ENCODE peak calls at places on chromosomes 2 and 18, in four cellular contexts. E is HepG2, V is HEK293T, P is GM12878. G is an unnamed sample.

GRCh38 chr2:172270278-172271079 is 156.9 kb upstream of the ITGA6 start:
- DNase-seq in E (peak), V (no peak), P (no peak), G (no peak)

GRCh38 chr2:241218131-241219029 is 29.9 kb downstream of the ANO7 start:
- DNase-seq in E (peak), V (peak), P (peak), G (peak)

GRCh38 chr2:10359731-10360329 is 57.1 kb downstream of the HPCAL1 start:
- DNase-seq in E (no peak), V (no peak), P (no peak), G (no peak)

GRCh38 chr18:4068552-4069158 is 386.5 kb downstream of the DLGAP1 start:
- DNase-seq in E (peak), V (peak), P (peak), G (peak)

GRCh38 chr18:47772374-47773248 is 157.8 kb downstream of the SMAD2 start:
- DNase-seq in E (peak), V (peak), P (no peak), G (peak)

GRCh38 chr18:3903341-3903740 is 453.4 kb downstream of the TGIF1 start:
- DNase-seq in E (no peak), V (no peak), P (no peak), G (no peak)

GRCh38 chr2:55152475-55153422 is 79.3 kb downstream of the CLHC1 start:
- DNase-seq in E (no peak), V (no peak), P (no peak), G (no peak)

GRCh38 chr2:120650022-120650644 is 85.5 kb upstream of the GLI2 start:
- DNase-seq in E (no peak), V (no peak), P (no peak), G (no peak)

GRCh38 chr2:202171246-202171833 is 67.1 kb downstream of the SUMO1 start:
- DNase-seq in E (no peak), V (no peak), P (no peak), G (no peak)

GRCh38 chr2:156065912-156066311 is 266.6 kb downstream of the NR4A2 start:
- DNase-seq in E (peak), V (peak), P (no peak), G (peak)

GRCh38 chr2:189982777-189983394 is 79.6 kb downstream of the MSTN start:
- DNase-seq in E (peak), V (peak), P (no peak), G (peak)

GRCh38 chr18:48547456-48548403 is 8.9 kb downstream of the CTIF start:
- DNase-seq in E (no peak), V (peak), P (no peak), G (peak)

GRCh38 chr2:192544371-192544955 is 349.7 kb upstream of the TMEFF2 start:
- DNase-seq in E (no peak), V (no peak), P (no peak), G (no peak)

GRCh38 chr2:186422226-186422625 is 63.8 kb upstream of the ZC3H15 start:
- DNase-seq in E (no peak), V (no peak), P (no peak), G (no peak)

GRCh38 chr2:191064590-191064989 is 50.6 kb upstream of the STAT1 start:
- DNase-seq in E (no peak), V (no peak), P (no peak), G (no peak)

GRCh38 chr18:70454705-70455322 is 166.0 kb downstream of the SOCS6 start:
- DNase-seq in E (peak), V (peak), P (no peak), G (peak)

GRCh38 chr2:45964226-45964841 is 312.9 kb downstream of the PRKCE start:
- DNase-seq in E (peak), V (no peak), P (no peak), G (no peak)

GRCh38 chr2:226738191-226738820 is 61.3 kb downstream of the IRS1 start:
- DNase-seq in E (peak), V (no peak), P (no peak), G (no peak)

GRCh38 chr2:66683599-66683998 is 248.7 kb downstream of the MEIS1 start:
- DNase-seq in E (no peak), V (no peak), P (no peak), G (no peak)

GRCh38 chr2:42327125-42327524 is 33.9 kb downstream of the COX7A2L start:
- DNase-seq in E (peak), V (no peak), P (no peak), G (no peak)

GRCh38 chr2:231717281-231718180 is 9.2 kb downstream of the PTMA start:
- DNase-seq in E (peak), V (peak), P (peak), G (peak)

GRCh38 chr2:201883559-201883958 is 77.2 kb downstream of the CDK15 start:
- DNase-seq in E (no peak), V (no peak), P (no peak), G (no peak)

GRCh38 chr18:5413447-5413846 is 117.9 kb upstream of the ZBTB14 start:
- DNase-seq in E (no peak), V (no peak), P (no peak), G (no peak)

GRCh38 chr2:201267278-201268030 is 7.1 kb downstream of the CASP8 start:
- DNase-seq in E (no peak), V (no peak), P (no peak), G (no peak)

GRCh38 chr2:231611273-231612198 is 18.9 kb downstream of the TEX44 start:
- DNase-seq in E (peak), V (no peak), P (no peak), G (peak)

GRCh38 chr2:120013569-120014223 is 819 bp downstream of the EPB41L5 start:
- DNase-seq in E (no peak), V (no peak), P (no peak), G (no peak)

GRCh38 chr2:24785704-24786321 is 7.4 kb downstream of the PTRHD1 start:
- DNase-seq in E (no peak), V (no peak), P (peak), G (no peak)

GRCh38 chr2:39571197-39571731 is 94.5 kb upstream of the TMEM178A start:
- DNase-seq in E (peak), V (no peak), P (no peak), G (no peak)

GRCh38 chr18:36814994-36815393 is 13.8 kb downstream of the TPGS2 start:
- DNase-seq in E (no peak), V (peak), P (no peak), G (peak)

GRCh38 chr2:54767921-54768320 is 44.5 kb downstream of the EML6 start:
- DNase-seq in E (no peak), V (no peak), P (no peak), G (no peak)

GRCh38 chr18:76654536-76654935 is 159.5 kb upstream of the ZNF516 start:
- DNase-seq in E (no peak), V (no peak), P (no peak), G (no peak)

GRCh38 chr2:71897145-71897495 is 250.5 kb downstream of the CYP26B1 start:
- DNase-seq in E (no peak), V (peak), P (no peak), G (no peak)

GRCh38 chr2:120716641-120717585 is 18.8 kb upstream of the GLI2 start:
- DNase-seq in E (no peak), V (no peak), P (no peak), G (no peak)

GRCh38 chr2:191234456-191234855 is 10.7 kb upstream of the MYO1B start:
- DNase-seq in E (no peak), V (no peak), P (no peak), G (no peak)

GRCh38 chr18:63736856-63737255 is 34.1 kb downstream of the SERPINB11 start:
- DNase-seq in E (no peak), V (no peak), P (no peak), G (no peak)
- TF ChIP-seq TARDBP in E (no peak), V (no peak), P (no peak), G (no peak)

GRCh38 chr2:228613133-228613532 is 431.6 kb upstream of the SPHKAP start:
- DNase-seq in E (no peak), V (no peak), P (peak), G (no peak)
- TF ChIP-seq TARDBP in E (no peak), V (no peak), P (no peak), G (no peak)

GRCh38 chr2:68771211-68771721 is 36.7 kb downstream of the ARHGAP25 start:
- DNase-seq in E (no peak), V (peak), P (no peak), G (no peak)

GRCh38 chr2:68775272-68775847 is 40.7 kb downstream of the ARHGAP25 start:
- DNase-seq in E (no peak), V (peak), P (no peak), G (no peak)

GRCh38 chr2:68772109-68772508 is 37.5 kb downstream of the ARHGAP25 start:
- DNase-seq in E (no peak), V (no peak), P (no peak), G (no peak)

GRCh38 chr2:68776124-68776523 is 41.5 kb downstream of the ARHGAP25 start:
- DNase-seq in E (no peak), V (no peak), P (no peak), G (no peak)

DNA sequence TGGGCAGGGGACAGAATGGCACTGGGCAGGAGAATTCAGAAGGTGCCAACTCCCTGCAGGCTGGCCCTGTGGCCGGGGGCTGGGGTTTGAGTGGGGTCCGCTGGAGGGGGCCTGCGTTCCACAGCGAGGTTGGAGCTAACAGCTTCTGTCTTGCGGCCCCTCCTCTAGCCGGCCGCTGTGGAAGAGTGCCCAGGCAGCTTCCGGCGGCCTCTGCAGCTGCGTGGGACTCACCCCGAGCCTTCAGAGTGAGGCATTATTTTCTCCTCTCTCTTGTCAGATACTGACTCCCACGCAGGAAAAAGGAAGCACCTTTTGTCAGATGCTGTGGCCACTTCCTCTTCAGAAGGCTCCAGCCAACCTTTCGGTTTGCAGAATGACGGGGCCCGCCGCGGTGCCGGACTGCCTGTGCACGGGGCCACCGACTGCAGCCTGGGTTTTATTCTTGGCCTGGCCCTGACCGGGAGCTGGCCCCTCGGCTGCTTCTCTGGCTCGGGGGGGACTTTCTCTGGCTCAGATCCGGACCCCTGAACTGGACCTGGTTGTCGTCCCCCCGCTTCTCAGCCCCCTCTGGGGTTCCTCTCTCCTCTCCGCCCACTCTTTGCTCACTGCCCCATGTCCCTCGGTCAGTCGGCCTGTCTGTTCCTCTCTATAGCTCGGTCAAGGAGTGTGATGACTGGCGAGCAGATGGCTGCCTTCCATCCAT is 40.1 kb downstream of the ARHGAP25 start:
- DNase-seq in E (no peak), V (no peak), P (peak), G (peak)
- TF ChIP-seq TARDBP in E (no peak), V (no peak), P (no peak), G (no peak)

GRCh38 chr2:26457695-26458364 is 20.1 kb downstream of the OTOF start:
- DNase-seq in E (no peak), V (no peak), P (no peak), G (no peak)

GRCh38 chr2:26455801-26456700 is 21.9 kb downstream of the OTOF start:
- DNase-seq in E (no peak), V (no peak), P (no peak), G (no peak)

GRCh38 chr2:26456701-26457224 is 21.2 kb downstream of the OTOF start:
- DNase-seq in E (peak), V (no peak), P (no peak), G (no peak)

GRCh38 chr2:26458365-26459042 is 19.4 kb downstream of the OTOF start:
- DNase-seq in E (no peak), V (no peak), P (no peak), G (no peak)

DNA sequence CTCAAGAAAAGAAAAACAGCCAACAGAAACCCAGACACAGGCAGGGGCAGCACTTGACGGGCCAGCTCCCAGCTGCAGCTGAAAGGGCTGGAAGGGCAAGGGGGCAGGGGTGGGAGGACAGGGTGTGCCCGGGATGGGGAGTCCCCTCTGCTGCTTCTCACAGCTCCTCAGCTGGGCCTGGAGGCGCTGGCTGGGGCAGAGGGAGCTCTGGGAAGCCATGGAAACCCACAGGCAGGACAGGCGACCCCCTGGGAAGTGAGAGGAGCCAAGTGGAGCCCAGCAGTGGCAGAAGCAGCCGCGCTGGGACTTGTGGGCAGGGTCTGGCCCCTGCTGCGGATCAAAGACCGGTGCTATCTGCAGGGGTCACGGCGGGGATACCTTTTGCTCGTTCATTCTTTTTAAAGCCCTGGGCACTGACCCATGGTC is 20.7 kb downstream of the OTOF start:
- DNase-seq in E (no peak), V (no peak), P (no peak), G (no peak)
- TF ChIP-seq TARDBP in E (no peak), V (no peak), P (no peak), G (no peak)

GRCh38 chr2:237744270-237744612 is 54.3 kb upstream of the RBM44 start:
- DNase-seq in E (no peak), V (no peak), P (no peak), G (no peak)

GRCh38 chr2:237742614-237743013 is 56.0 kb upstream of the RBM44 start:
- DNase-seq in E (no peak), V (no peak), P (no peak), G (no peak)

GRCh38 chr2:237743024-237743423 is 55.6 kb upstream of the RBM44 start:
- DNase-seq in E (no peak), V (no peak), P (no peak), G (no peak)

GRCh38 chr2:237744613-237745249 is 53.8 kb upstream of the RBM44 start:
- DNase-seq in E (peak), V (peak), P (no peak), G (peak)

DNA sequence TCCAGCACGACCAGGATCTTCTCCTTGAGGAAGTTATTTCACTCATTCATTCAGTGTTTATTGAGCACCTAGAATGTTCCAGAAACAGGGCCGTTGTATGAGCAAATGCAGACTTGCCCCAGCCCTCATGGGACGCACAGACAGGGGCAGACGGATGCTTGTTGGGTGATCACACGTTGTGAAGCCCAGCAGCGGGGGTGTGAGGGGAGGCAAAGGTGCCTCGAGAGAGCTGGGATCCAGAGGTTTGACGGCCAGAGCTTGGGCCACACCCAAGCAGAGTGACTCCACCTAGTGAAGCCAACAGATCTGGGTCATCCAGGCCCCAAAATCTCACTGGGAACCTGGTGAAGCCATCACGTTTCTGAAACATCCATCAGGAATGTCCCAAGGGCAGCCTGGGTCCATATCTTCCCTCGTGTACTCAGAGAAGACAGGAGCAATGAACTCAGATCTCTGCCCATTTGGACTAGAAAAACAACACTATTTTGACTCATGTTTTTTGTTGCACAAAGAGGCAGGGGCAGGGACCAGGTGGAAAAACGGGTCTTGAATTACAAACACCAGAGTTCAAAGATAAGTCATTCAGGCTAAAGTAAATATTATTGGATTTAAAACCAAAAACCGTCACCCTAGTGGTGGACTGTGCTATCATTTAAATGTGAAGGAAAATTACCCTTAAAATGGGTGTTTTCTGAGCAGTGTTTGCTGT is 54.9 kb upstream of the RBM44 start:
- DNase-seq in E (peak), V (no peak), P (no peak), G (no peak)
- TF ChIP-seq TARDBP in E (peak), V (no peak), P (no peak), G (no peak)

DNA sequence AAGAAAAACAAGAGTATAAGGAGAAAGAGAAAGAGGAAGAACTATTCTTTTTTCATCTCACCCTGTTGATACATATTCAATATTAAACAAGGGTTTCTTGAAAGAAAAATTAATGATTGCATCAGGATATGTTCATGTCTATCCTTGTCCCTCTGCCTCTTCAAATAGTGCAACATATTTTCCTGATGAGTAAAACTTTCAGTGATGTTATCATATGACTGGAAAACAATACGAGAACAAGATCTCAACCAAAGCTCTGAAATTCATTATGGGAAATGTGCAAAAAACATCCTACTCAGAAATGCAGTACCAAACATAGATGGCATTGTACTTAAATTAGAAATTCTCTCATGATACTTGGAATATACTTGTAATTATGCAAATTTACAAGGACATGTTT is 149.0 kb upstream of the GULP1 start:
- DNase-seq in E (no peak), V (no peak), P (no peak), G (no peak)
- TF ChIP-seq TARDBP in E (no peak), V (no peak), P (no peak), G (no peak)

GRCh38 chr18:13725566-13726227 is 661 bp downstream of the FAM210A start:
- DNase-seq in E (peak), V (no peak), P (no peak), G (no peak)
- TF ChIP-seq TARDBP in E (no peak), V (no peak), P (no peak), G (no peak)

DNA sequence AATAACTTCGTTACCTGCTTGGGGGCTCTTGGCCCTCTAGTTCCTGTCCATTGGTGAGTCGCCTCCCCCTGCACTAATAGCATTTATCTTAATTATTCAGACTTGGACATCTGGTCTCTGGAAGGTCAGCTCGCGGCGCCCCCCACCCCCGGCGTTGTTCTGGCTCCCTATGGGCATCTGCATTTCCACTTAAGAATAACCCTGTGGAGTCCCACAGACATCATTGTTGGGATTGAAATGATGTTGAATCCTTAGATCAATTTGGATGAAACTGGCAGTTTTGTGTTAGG is 313.8 kb upstream of the HS6ST1 start:
- DNase-seq in E (no peak), V (no peak), P (no peak), G (no peak)
- TF ChIP-seq TARDBP in E (no peak), V (no peak), P (no peak), G (no peak)